ENCODE peak calls at places on chromosomes 1 and 21, in six cellular contexts. F is esophagus squamous epithelium, E is K562, A is ovary, T is heart left ventricle, V is uterus. C is an unnamed sample.

GRCh38 chr1:26890467-26890796 is 349 bp upstream of the GPN2 start:
- DNase-seq in T (no peak), F (no peak), A (no peak), E (no peak), V (no peak), C (no peak)

GRCh38 chr1:244087611-244088010 is 36.5 kb downstream of the ZBTB18 start:
- DNase-seq in A (no peak), V (no peak), E (no peak), T (no peak), F (no peak), C (no peak)

GRCh38 chr1:9490605-9491339 is 48.5 kb upstream of the SLC25A33 start:
- DNase-seq in E (peak; percentile 85), A (peak; percentile 92), F (peak; percentile 16), T (peak; percentile 95), V (peak; percentile 94), C (peak; percentile 93)

GRCh38 chr21:45899317-45900033 is 82.1 kb upstream of the COL6A1 start:
- DNase-seq in E (no peak), A (peak; percentile 4), T (peak; percentile 47), F (no peak), V (no peak), C (no peak)

GRCh38 chr1:28580706-28581530 is 11.1 kb upstream of the RAB42 start:
- DNase-seq in E (peak; percentile 53), A (no peak), V (no peak), F (no peak), T (no peak), C (peak; percentile 40)

GRCh38 chr1:235873571-235873970 is 6.9 kb upstream of the LYST start:
- DNase-seq in V (no peak), A (no peak), T (no peak), E (no peak), F (no peak), C (no peak)

GRCh38 chr1:95127380-95127779 is 10.2 kb downstream of the TLCD4 start:
- DNase-seq in E (no peak), F (no peak), V (no peak), T (no peak), A (no peak), C (no peak)

GRCh38 chr1:23422313-23422877 is 2.2 kb downstream of the TCEA3 start:
- DNase-seq in A (peak; percentile 83), V (peak; percentile 76), T (peak; percentile 82), F (no peak), E (peak; percentile 82), C (peak; percentile 72)

GRCh38 chr1:230215529-230215928 is 148.5 kb downstream of the GALNT2 start:
- DNase-seq in T (no peak), E (no peak), V (no peak), A (no peak), F (no peak), C (no peak)

GRCh38 chr1:93253471-93253870 is 72.9 kb downstream of the CCDC18 start:
- DNase-seq in F (no peak), V (no peak), E (no peak), T (no peak), A (no peak), C (no peak)

GRCh38 chr1:40435471-40435870 is 14.8 kb upstream of the ZFP69B start:
- DNase-seq in T (no peak), V (no peak), E (no peak), A (no peak), F (no peak), C (no peak)

GRCh38 chr1:87212431-87213125 is 116.1 kb upstream of the LMO4 start:
- DNase-seq in V (no peak), E (no peak), T (no peak), A (no peak), F (no peak), C (no peak)

GRCh38 chr1:118985611-118986290 is 2.4 kb downstream of the TBX15 start:
- DNase-seq in A (no peak), V (no peak), F (no peak), E (no peak), T (no peak), C (no peak)

GRCh38 chr1:212816567-212817278 is 25.0 kb downstream of the TATDN3 start:
- DNase-seq in A (no peak), V (no peak), E (no peak), F (no peak), T (no peak), C (no peak)

GRCh38 chr1:85289207-85289847 is 12.9 kb upstream of the BCL10 start:
- DNase-seq in E (peak; percentile 19), F (no peak), V (no peak), T (no peak), A (no peak), C (no peak)

GRCh38 chr1:84298336-84298687 is 3.2 kb upstream of the SAMD13 start:
- DNase-seq in E (peak; percentile 79), F (no peak), T (peak; percentile 83), A (peak; percentile 34), V (peak; percentile 48), C (peak; percentile 70)

GRCh38 chr1:60149254-60149653 is 75.7 kb upstream of the C1orf87 start:
- DNase-seq in A (no peak), E (no peak), V (no peak), F (no peak), T (peak; percentile 72), C (peak; percentile 72)

GRCh38 chr1:97334454-97334853 is 586.4 kb downstream of the DPYD start:
- DNase-seq in A (no peak), V (no peak), T (no peak), F (no peak), E (no peak), C (no peak)

GRCh38 chr1:72690871-72691270 is 408.5 kb upstream of the NEGR1 start:
- DNase-seq in T (no peak), V (no peak), A (no peak), F (no peak), E (no peak), C (no peak)

GRCh38 chr1:11822091-11822490 is 16.1 kb downstream of the CLCN6 start:
- DNase-seq in A (no peak), T (no peak), V (no peak), E (no peak), F (no peak), C (no peak)

GRCh38 chr1:205849619-205850355 is at the start of gene PM20D1:
- DNase-seq in A (peak; percentile 86), F (peak; percentile 53), E (peak; percentile 91), V (peak; percentile 67), T (peak; percentile 76), C (peak; percentile 86)

GRCh38 chr1:1393428-1393827 is 5.7 kb downstream of the CCNL2 start:
- DNase-seq in E (no peak), T (no peak), F (no peak), V (no peak), A (no peak), C (no peak)
- TF ChIP-seq POLR2A in E (no peak), T (no peak), F (no peak), V (no peak), A (no peak), C (no peak)

DNA sequence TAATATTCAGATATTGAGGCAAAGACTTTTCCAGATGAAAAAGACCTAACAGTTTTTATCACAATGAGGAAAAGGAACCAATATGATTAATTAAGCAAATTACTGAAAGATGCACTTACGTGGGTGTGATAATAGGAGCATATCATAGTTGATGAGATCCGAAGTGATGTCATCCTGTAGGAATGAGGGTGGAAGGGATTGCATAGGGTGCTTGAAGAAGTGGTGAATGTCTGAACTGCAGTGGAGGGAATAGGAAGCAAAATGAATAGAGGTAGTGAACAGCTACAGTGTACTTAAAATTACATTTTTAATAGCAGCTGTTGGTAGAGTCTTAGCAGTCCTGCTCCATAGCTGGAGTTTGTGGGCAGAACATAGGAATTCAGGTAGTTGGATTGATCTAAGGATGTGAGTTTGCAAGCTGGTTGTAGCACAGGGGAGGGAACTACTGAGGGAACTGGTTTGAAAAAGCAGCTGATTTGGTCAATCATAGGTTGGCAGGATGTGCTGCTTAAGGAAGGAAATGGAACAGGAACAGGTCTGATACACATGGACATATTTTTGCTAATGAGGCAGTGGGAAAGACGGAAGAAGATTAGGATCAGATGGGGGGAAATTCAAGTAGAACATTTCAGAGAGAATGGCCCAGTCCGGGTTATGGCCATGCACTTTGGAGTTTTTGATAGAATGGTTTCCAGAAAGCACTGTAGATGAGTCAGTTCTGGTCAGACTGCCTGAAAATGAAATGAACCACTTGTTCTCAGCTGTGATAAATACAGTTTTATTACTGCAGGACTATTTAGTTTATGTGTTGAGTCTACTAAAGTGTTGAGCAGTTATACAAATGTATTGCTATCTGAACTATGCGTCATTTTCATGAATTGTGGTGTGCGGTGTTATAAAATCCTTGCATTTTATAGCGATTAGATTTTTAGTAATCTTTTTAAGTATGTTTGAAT is 155.8 kb downstream of the RYR2 start:
- DNase-seq in A (no peak), F (no peak), T (no peak), E (no peak), V (no peak), C (no peak)
- TF ChIP-seq CTCF in A (no peak), F (no peak), T (no peak), E (no peak), V (no peak), C (no peak)

DNA sequence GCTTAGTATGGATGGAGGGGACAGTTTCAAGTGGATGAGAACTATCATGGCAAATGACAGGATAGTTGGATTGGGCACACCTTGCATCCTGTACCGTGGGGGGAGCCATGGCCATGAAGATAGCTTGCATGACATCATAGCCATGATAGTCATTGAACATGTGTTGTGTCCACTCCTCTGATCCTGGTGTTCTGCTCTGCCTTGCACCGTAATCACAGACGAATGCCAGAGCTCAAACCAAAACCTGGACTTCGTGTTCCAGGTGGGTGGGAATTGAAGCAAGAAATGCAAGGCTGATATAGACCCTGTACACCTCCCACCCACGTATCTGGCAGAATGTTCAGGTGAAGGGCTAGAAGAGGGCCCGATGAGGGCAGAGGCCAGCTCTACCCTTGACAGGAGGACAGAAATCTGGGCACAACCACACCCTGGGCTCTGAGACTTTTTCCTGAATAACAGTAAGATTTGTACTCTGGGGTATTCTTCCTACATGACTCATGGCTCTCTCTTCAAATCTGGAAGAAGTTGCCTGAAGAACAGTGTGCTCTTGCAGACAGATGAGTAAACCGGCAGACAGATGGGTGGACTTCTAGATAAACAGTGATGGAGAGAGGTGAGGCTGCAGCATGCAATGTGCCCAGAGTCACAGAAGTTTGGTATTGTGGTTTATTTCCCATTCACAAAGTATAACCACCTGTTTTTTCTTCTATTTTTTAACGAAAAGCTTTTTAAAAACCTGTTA is 45.0 kb downstream of the KCNJ6 start:
- DNase-seq in V (no peak), T (no peak), A (no peak), E (no peak), F (no peak), C (no peak)
- H3K27ac ChIP-seq in V (no peak overlapping the region), T (no peak overlapping the region), A (no peak overlapping the region), E (no peak overlapping the region), F (no peak overlapping the region), C (no peak overlapping the region)

GRCh38 chr1:194710671-194711070 is 1524.3 kb upstream of the B3GALT2 start:
- DNase-seq in E (no peak), A (no peak), F (no peak), V (no peak), T (no peak), C (no peak)

GRCh38 chr1:194709439-194709838 is 1523.0 kb upstream of the B3GALT2 start:
- DNase-seq in T (no peak), A (no peak), F (no peak), V (no peak), E (no peak), C (no peak)

GRCh38 chr1:194707074-194707473 is 1520.7 kb upstream of the B3GALT2 start:
- DNase-seq in V (no peak), T (no peak), A (no peak), E (no peak), F (no peak), C (no peak)

DNA sequence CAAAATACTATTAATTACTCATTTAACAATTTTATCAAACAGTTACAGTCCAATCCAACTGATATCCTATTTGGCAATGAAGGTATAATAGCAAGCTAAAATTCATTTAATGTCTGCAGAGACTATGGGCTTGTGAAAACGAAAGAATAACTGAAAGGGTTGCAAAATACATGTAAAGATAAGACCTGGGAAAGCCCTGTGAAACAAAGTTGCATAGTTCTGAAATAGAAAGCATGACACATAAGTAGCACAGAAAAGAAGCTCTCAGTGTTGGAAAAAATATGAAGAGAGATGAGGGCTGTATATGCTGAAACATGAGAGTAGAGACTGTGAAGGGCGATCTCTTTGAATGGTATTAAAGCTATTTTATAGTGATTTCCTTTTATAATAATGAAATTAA is 1518.7 kb upstream of the B3GALT2 start:
- DNase-seq in F (no peak), T (no peak), V (no peak), A (no peak), E (no peak), C (no peak)
- TF ChIP-seq POLR2A in F (no peak), T (no peak), V (no peak), A (no peak), E (no peak), C (no peak)

C was measured in testis.